ENCODE peak calls at places on chromosomes 3 and 15, in four cellular contexts. Y, M, C and A are unnamed samples.

GRCh38 chr3:187983484-187984124 is 170.4 kb upstream of the LPP start:
- DNase-seq in C (no peak), M (no peak), Y (no peak), A (no peak)

GRCh38 chr3:152978152-152978551 is 143.2 kb downstream of the P2RY1 start:
- DNase-seq in M (no peak), C (no peak), Y (no peak), A (no peak)

GRCh38 chr3:118688396-118688884 is 346.2 kb downstream of the IGSF11 start:
- DNase-seq in C (no peak), Y (no peak), M (no peak), A (no peak)

GRCh38 chr3:94862703-94863102 is 799.8 kb downstream of the NSUN3 start:
- DNase-seq in M (no peak), C (peak), Y (no peak), A (no peak)

GRCh38 chr3:49799761-49800160 is at the start of gene CDHR4:
- DNase-seq in M (no peak), C (no peak), Y (peak), A (no peak)

GRCh38 chr3:143480306-143480852 is 360.8 kb downstream of the CHST2 start:
- DNase-seq in Y (no peak), M (no peak), C (no peak), A (no peak)

GRCh38 chr3:37909067-37909911 is 47.6 kb downstream of the CTDSPL start:
- DNase-seq in Y (no peak), C (no peak), M (no peak), A (no peak)

GRCh38 chr3:195744437-195744836 is 23.7 kb downstream of the MUC20 start:
- DNase-seq in Y (no peak), M (no peak), C (no peak), A (no peak)

GRCh38 chr3:116815831-116816588 is 106.4 kb downstream of the TUSC7 start:
- DNase-seq in C (no peak), Y (no peak), M (no peak), A (no peak)

GRCh38 chr3:38003371-38003816 is 12.8 kb downstream of the VILL start:
- DNase-seq in C (peak), M (peak), Y (no peak), A (no peak)

GRCh38 chr3:182861345-182861744 is 68.0 kb downstream of the ATP11B start:
- DNase-seq in M (no peak), C (no peak), Y (no peak), A (no peak)

GRCh38 chr3:158991146-158991705 is 189.4 kb downstream of the MFSD1 start:
- DNase-seq in C (no peak), M (no peak), Y (no peak), A (no peak)

GRCh38 chr3:100027321-100027720 is 87.0 kb downstream of the FILIP1L start:
- DNase-seq in Y (no peak), C (no peak), M (no peak), A (no peak)

GRCh38 chr15:56472278-56472677 is 7.3 kb upstream of the MNS1 start:
- DNase-seq in Y (no peak), M (no peak), C (no peak), A (no peak)

GRCh38 chr3:53238051-53238850 is 17.6 kb downstream of the TKT start:
- DNase-seq in Y (peak), M (no peak), C (no peak), A (no peak)

GRCh38 chr3:72661115-72661457 is 187.2 kb downstream of the SHQ1 start:
- DNase-seq in M (peak), Y (peak), C (no peak), A (no peak)

GRCh38 chr3:79368403-79368802 is 399.4 kb downstream of the ROBO1 start:
- DNase-seq in C (no peak), Y (no peak), M (no peak), A (no peak)

GRCh38 chr3:157128771-157129671 is 30.9 kb downstream of the CCNL1 start:
- DNase-seq in Y (no peak), C (no peak), M (no peak), A (no peak)

GRCh38 chr3:136734382-136735070 is 17.7 kb downstream of the STAG1 start:
- DNase-seq in M (no peak), C (no peak), Y (no peak), A (no peak)

GRCh38 chr3:38647217-38647970 is 2.1 kb downstream of the SCN5A start:
- DNase-seq in M (no peak), Y (no peak), C (peak), A (no peak)

GRCh38 chr3:182180646-182181385 is 469.1 kb downstream of the SOX2 start:
- DNase-seq in M (no peak), C (no peak), Y (no peak), A (no peak)

GRCh38 chr3:4584537-4585249 is 91.5 kb downstream of the ITPR1 start:
- DNase-seq in C (no peak), M (no peak), Y (no peak), A (no peak)

GRCh38 chr3:20041197-20041780 is 1.0 kb downstream of the KAT2B start:
- DNase-seq in Y (no peak), C (peak), M (peak), A (peak)

GRCh38 chr3:160564949-160565441 is 376 bp downstream of the KPNA4 start:
- DNase-seq in M (peak), Y (peak), C (peak), A (no peak)